ENCODE peak calls at places on chromosomes 1 and 21, in five cellular contexts. R, T, I, N and P are unnamed samples.

GRCh38 chr1:31064685-31065309 is 720 bp downstream of the PUM1 start:
- DNase-seq in R (no peak), T (peak), N (peak), I (no peak), P (no peak)

GRCh38 chr1:94543003-94543402 is 1.4 kb upstream of the F3 start:
- DNase-seq in R (no peak), T (peak), I (no peak), N (no peak), P (no peak)

GRCh38 chr1:15506831-15507230 is 17.2 kb downstream of the CASP9 start:
- DNase-seq in I (no peak), T (no peak), N (no peak), R (no peak), P (no peak)

GRCh38 chr1:14743368-14743767 is 144.9 kb downstream of the KAZN start:
- DNase-seq in R (no peak), I (no peak), T (no peak), N (no peak), P (no peak)

GRCh38 chr1:221858758-221859157 is 116.9 kb upstream of the DUSP10 start:
- DNase-seq in I (no peak), T (peak), N (no peak), R (no peak), P (no peak)

GRCh38 chr1:242447682-242448081 is 76.8 kb downstream of the PLD5 start:
- DNase-seq in R (peak), I (no peak), N (no peak), T (no peak), P (no peak)

GRCh38 chr1:221101792-221102191 is 222.5 kb downstream of the HLX start:
- DNase-seq in T (peak), N (no peak), I (no peak), R (no peak), P (no peak)

GRCh38 chr21:46551636-46552241 is 53.1 kb downstream of the S100B start:
- DNase-seq in T (no peak), I (no peak), N (no peak), R (peak), P (no peak)

GRCh38 chr1:46492871-46493270 is 3.2 kb downstream of the DMBX1 start:
- DNase-seq in I (no peak), N (no peak), R (peak), T (no peak), P (no peak)

GRCh38 chr21:18335651-18336050 is 67.9 kb downstream of the TMPRSS15 start:
- DNase-seq in I (no peak), N (no peak), T (no peak), R (no peak), P (no peak)
- TF ChIP-seq CTCF in I (no peak), N (no peak), T (no peak), R (no peak), P (no peak)

DNA sequence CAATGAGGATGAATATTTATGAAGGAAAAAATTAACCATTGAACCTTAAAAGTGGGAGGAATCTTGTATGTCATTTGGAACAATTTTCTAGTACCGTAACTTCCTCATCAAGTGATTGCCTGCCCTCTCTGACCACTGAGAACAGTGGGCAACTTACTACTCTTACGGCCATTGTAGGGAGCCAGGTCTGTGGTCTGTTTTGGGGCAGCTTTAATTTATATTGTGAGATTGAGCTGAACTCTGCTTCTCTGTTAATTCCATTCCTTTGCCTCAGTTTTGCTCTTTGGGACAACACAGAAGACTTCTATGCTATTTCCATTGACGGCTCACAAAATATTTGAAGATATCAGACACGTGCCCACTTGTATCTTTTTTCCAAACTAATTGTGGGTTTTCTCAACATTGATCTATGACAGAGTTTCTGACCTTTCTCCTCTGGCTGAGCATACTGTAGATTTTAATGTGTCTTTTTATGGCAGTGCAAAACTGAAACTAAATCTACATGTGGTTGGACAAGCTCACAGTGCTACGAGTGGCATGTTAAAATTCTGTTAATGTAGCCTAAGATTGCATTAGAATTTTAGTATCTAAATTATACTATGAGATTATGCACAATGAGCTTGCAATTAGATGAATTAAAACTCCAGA is 27.8 kb upstream of the ZNF281 start:
- DNase-seq in T (peak), R (no peak), N (no peak), I (no peak), P (no peak)
- H3K4me3 ChIP-seq in T (no peak), R (no peak), N (no peak), I (no peak), P (no peak)

DNA sequence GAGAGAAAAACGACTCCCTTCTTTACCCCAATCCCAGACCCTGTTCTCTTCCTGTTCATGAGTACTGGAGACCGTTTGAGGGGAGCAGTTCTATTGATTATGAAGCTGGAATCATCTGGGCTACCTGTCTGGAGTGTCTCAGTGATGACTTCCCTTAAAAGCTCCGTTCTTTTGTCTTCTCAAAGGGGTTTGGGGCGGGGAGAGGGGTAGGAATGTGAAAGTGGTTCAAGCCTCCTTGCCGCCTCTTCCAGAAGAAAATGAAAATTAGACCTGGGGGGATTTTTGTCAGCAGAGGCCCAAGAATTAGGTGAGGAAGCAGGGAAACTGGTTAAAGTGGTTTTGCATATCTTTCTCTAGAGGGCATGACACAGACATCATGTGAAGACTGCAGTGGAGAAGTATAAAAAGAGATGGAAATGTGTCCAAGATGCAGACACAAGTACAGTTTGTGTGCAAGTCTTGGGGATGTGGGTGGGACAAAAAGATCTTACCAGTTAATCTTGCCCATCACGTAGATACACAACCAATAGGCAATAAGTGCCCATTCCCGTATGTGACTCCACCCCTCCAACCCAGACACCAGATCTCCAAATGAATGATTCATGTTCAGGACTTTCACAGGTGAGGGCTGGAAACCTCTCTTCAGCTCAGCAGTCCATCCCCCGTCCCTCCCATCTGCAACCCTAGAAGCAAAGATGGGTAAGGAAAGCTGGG is 470 bp upstream of the MTMR11 start:
- DNase-seq in N (no peak), R (peak), T (peak), I (no peak), P (peak)
- TF ChIP-seq CTCF in N (no peak), R (no peak), T (peak), I (no peak), P (no peak)

GRCh38 chr1:212255705-212256307 is 29.4 kb upstream of the PPP2R5A start:
- DNase-seq in I (no peak), T (no peak), R (no peak), N (no peak), P (no peak)
- H3K4me3 ChIP-seq in I (no peak), T (no peak), R (no peak), N (no peak), P (no peak)

GRCh38 chr1:219172821-219173220 is 857 bp upstream of the LYPLAL1 start:
- DNase-seq in I (no peak), R (no peak), N (no peak), T (no peak), P (no peak)

GRCh38 chr1:219174672-219175564 is 1.2 kb downstream of the LYPLAL1 start:
- DNase-seq in R (peak), T (peak), N (no peak), I (no peak), P (peak)

GRCh38 chr1:219176168-219176567 is 2.5 kb downstream of the LYPLAL1 start:
- DNase-seq in T (no peak), I (no peak), R (no peak), N (no peak), P (no peak)

GRCh38 chr1:219173434-219173757 is 282 bp upstream of the LYPLAL1 start:
- DNase-seq in N (no peak), R (no peak), T (no peak), I (no peak), P (no peak)

GRCh38 chr1:219173758-219174671 is at the start of gene LYPLAL1:
- DNase-seq in I (peak), T (peak), R (peak), N (peak), P (peak)
- TF ChIP-seq CTCF in I (no peak), T (no peak), R (peak), N (peak), P (no peak)

DNA sequence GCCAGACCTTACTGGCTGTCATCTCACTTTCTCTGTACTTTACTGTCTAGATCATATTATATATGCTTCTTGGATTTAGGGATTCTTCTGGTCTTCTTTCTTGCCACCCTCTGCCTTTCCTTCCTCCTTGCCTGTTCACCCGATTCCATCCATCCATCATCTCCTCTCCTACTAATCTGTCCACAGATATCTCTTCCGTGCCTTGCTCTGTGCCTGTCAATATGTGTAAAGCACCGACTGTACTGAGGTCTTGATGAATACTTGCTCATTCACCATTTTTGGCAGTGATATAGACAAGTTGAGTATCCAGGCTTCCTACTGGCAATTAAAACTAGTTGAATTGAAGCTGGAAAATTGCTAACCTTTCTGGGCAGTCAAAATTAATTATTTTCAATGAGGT is 8.1 kb downstream of the FMN2 start:
- DNase-seq in N (no peak), R (no peak), I (no peak), T (no peak), P (no peak)
- H3K4me3 ChIP-seq in N (peak), R (no peak), I (no peak), T (no peak), P (no peak)